ENCODE peak calls at places on chromosomes 4 and X, in five cellular contexts. X, J, G, K and U are unnamed samples. For H3K4me1 and H3K36me3, the result is how much of the 10 kb centered on the place peaks cover.

GRCh38 chr4:74543983-74544382 is 99.0 kb downstream of the AREG start:
- DNase-seq in X (no peak), J (peak), G (no peak), K (no peak), U (peak)

GRCh38 chr4:86108152-86108551 is 251.7 kb downstream of the MAPK10 start:
- DNase-seq in X (no peak), G (no peak), K (no peak), J (no peak), U (no peak)

GRCh38 chr4:42710329-42710728 is 53.4 kb upstream of the ATP8A1 start:
- DNase-seq in G (no peak), K (no peak), X (no peak), J (no peak), U (no peak)

GRCh38 chr4:152556283-152556682 is 20.4 kb upstream of the FBXW7 start:
- DNase-seq in J (no peak), X (no peak), G (no peak), K (no peak), U (no peak)

GRCh38 chrX:45591650-45592049 is 391.0 kb upstream of the DIPK2B start:
- DNase-seq in X (no peak), K (no peak), G (no peak), J (no peak), U (no peak)

GRCh38 chr4:40845136-40845910 is 95.6 kb downstream of the NSUN7 start:
- DNase-seq in K (no peak), J (no peak), X (no peak), G (no peak), U (no peak)

GRCh38 chr4:167021545-167022155 is 212.6 kb downstream of the SPOCK3 start:
- DNase-seq in J (peak), X (peak), K (peak), G (peak), U (peak)

GRCh38 chrX:39030636-39031035 is 229.4 kb downstream of the MID1IP1 start:
- DNase-seq in X (no peak), G (no peak), K (no peak), J (no peak), U (no peak)

GRCh38 chrX:39576081-39576701 is 521.6 kb downstream of the BCOR start:
- DNase-seq in J (no peak), X (no peak), K (no peak), G (no peak), U (no peak)

GRCh38 chr4:20658456-20658855 is 41.8 kb upstream of the PACRGL start:
- DNase-seq in J (no peak), K (no peak), G (no peak), X (no peak), U (no peak)

GRCh38 chr4:57191523-57192034 is 81.4 kb upstream of the IGFBP7 start:
- DNase-seq in J (peak), X (no peak), G (peak), K (no peak), U (peak)

GRCh38 chr4:170414961-170415360 is 325.2 kb upstream of the AADAT start:
- DNase-seq in K (no peak), G (no peak), X (no peak), J (no peak), U (no peak)

GRCh38 chr4:125573368-125573767 is 258.6 kb downstream of the FAT4 start:
- DNase-seq in J (no peak), G (no peak), X (no peak), K (no peak), U (no peak)

GRCh38 chr4:151356510-151356909 is 31.1 kb upstream of the SH3D19 start:
- DNase-seq in J (no peak), X (no peak), K (no peak), G (no peak), U (no peak)

GRCh38 chr4:158996669-158997074 is 106.2 kb upstream of the RAPGEF2 start:
- DNase-seq in J (peak), X (no peak), K (no peak), G (peak), U (no peak)

GRCh38 chr4:108118505-108118904 is 50.2 kb downstream of the LEF1 start:
- DNase-seq in G (no peak), J (peak), K (no peak), X (no peak), U (no peak)

GRCh38 chrX:1502853-1503252 is 34.1 kb downstream of the P2RY8 start:
- DNase-seq in X (no peak), G (no peak), J (no peak), K (no peak), U (no peak)
- H3K4me1 ChIP-seq in X (under half), G (under half), J (under half), K (under half), U (under half)

GRCh38 chrX:112803060-112803459 is 37.6 kb downstream of the AMOT start:
- DNase-seq in K (no peak), X (no peak), G (no peak), J (no peak), U (no peak)

GRCh38 chrX:112798736-112799135 is 41.9 kb downstream of the AMOT start:
- DNase-seq in J (no peak), X (no peak), K (no peak), G (no peak), U (no peak)

GRCh38 chrX:112799425-112799824 is 41.2 kb downstream of the AMOT start:
- DNase-seq in J (no peak), K (no peak), X (no peak), G (no peak), U (no peak)

DNA sequence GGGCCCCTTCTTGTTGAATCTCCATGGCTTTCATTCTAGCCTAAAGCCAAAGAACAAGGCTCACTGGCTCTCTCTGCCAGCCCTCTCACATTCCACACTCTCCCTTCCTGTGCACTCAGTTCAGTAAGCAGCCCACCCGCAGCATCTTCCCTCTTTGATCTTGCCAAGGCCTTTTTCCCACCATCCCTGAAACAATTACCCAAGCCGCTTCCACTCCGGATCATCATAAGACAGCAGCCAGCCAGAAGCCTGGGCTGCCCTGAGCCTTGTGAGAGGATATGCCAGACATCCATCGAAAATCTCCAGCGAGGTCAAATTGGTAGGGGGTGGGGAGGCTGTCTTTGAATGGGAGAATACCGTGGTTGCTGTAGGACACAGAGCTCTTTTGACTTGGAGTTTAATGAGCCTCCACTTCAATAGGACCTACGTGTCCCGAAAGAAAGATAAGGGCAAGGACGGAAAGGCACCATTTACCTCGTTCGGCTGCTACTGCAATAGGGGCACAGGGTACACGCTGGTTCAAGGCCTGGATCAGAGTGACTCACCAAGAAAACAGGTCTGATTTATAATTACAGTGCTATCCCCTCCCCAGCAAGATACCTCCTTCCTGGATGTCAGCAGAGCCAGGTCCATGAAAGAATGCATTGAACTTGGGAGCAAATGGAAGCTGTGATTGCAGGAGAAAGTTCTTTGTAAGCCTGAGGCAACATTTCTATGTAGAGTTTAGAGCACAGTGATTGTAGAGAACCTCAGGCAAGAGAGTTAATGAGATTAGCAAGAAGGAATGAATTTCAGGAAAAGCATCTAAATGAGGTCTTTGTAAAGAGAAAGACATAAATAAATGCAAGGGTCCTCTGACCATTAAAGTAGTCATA is 39.5 kb downstream of the AMOT start:
- DNase-seq in J (no peak), X (no peak), G (no peak), K (no peak), U (no peak)
- H3K36me3 ChIP-seq in J (under half), X (under half), G (under half), K (under half), U (under half)

GRCh38 chr4:8163026-8163425 is 4.4 kb upstream of the ABLIM2 start:
- DNase-seq in K (no peak), J (no peak), G (no peak), X (no peak), U (no peak)
- H3K4me1 ChIP-seq in K (under half), J (under half), G (under half), X (under half), U (under half)

GRCh38 chr4:80024335-80024734 is 48.7 kb downstream of the ANTXR2 start:
- DNase-seq in X (no peak), J (no peak), G (no peak), K (no peak), U (no peak)
- H3K36me3 ChIP-seq in X (under half), J (under half), G (under half), K (under half), U (under half)

DNA sequence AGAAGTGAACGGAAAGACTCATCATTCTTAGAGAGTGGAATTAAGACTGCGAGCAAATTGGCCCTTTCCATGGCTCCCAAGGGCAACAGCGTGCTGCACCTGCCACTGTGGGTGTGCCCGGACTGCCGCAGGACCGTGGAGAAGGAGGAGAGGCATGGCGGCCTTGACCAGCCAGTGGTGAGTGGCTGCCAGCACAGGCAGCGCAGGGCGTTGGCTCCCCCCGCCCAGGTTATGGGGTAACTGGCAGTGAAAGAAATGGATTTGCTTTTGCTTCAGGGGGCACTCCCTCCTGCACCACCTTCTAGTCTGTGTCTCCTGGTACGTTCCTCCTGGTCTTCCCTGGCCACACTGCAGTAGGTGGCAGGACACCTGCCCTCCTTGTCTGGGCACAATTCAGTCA is 59.7 kb downstream of the FAM193A start:
- DNase-seq in G (no peak), X (no peak), K (peak), J (no peak), U (no peak)
- H3K4me1 ChIP-seq in G (under half), X (half or more), K (under half), J (under half), U (under half)

GRCh38 chr4:22457348-22457747 is 58.5 kb downstream of the ADGRA3 start:
- DNase-seq in K (no peak), J (no peak), X (no peak), G (no peak), U (no peak)

GRCh38 chr4:22454955-22455354 is 60.9 kb downstream of the ADGRA3 start:
- DNase-seq in G (peak), J (peak), X (no peak), K (no peak), U (no peak)

GRCh38 chr4:22460266-22460665 is 55.6 kb downstream of the ADGRA3 start:
- DNase-seq in G (no peak), X (no peak), K (no peak), J (no peak), U (no peak)

GRCh38 chr4:22456291-22456690 is 59.6 kb downstream of the ADGRA3 start:
- DNase-seq in K (no peak), G (no peak), X (no peak), J (no peak), U (no peak)

DNA sequence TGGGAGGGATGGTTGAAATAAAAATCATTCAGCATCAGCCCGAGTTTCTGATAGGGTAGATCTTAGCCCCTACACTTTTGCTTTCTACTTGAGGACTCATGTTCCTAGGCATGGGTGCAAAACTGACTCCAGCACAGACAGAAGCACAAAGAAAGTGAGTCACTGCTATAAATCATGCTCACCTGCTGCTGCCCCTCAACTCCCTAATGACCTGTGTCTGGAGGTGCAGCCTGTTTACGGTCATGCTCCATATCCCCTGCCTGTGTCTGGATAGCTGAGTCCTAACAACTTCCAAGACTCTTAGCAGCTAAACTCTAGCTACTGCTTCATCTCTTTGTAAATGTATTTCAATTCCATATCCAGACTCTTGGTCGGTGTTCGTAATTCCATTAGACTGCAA is 57.8 kb downstream of the ADGRA3 start:
- DNase-seq in J (peak), K (no peak), X (no peak), G (no peak), U (no peak)
- H3K36me3 ChIP-seq in J (under half), K (under half), X (under half), G (under half), U (under half)

DNA sequence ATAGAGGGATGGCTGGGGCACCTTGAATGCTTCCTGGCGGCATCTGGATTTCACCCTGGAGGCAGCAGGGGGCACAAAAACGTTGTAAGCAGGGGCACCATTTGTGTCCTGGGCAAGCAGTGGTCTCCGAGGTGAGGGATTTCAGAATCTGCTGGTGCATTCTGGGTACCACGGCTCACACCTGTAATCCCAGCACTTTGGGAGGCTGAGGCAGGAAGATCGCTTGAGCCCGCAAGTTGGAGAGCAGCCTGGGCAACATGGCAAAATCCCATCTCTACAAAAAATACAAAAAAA is 16.8 kb upstream of the TBC1D14 start:
- DNase-seq in X (no peak), G (no peak), K (no peak), J (no peak), U (no peak)
- H3K4me1 ChIP-seq in X (under half), G (under half), K (under half), J (under half), U (under half)

DNA sequence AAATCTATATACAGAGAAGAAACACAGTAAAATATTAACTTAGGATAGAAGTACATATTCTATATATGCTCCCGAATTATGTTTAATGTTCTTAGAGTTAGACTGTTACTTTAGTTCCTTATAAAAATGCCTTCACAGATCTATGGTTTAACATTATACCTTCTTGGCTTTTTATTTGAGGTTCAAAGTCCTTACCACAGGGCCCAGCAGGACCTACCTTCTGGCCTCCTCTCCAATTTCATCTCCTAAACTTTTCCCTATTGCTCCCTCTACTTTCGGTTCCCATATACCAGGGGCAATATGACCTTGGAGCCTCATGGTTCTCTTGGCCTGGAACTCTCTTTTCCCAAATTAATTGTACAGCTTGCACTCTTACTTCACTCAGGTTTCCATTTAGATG is 11.8 kb downstream of the ANKRD37 start:
- DNase-seq in X (no peak), G (no peak), K (no peak), J (no peak), U (no peak)
- H3K36me3 ChIP-seq in X (half or more), G (under half), K (under half), J (under half), U (under half)